ENCODE peak calls at places on chromosomes 12 and 14, in seven cellular contexts. Q is heart left ventricle, R is IMR-90, K is endothelial cell of umbilical vein, A is astrocyte of the spinal cord, O is foreskin keratinocyte, L is nephron progenitor cell. S is an unnamed sample.

GRCh38 chr14:38256358-38256840 is 506 bp upstream of the CLEC14A start:
- DNase-seq in Q (peak), R (peak), K (peak), A (peak), O (no peak), L (no peak), S (peak)

GRCh38 chr12:41497362-41497761 is 309.2 kb downstream of the PDZRN4 start:
- DNase-seq in Q (no peak), R (no peak), K (no peak), A (no peak), O (no peak), L (no peak), S (no peak)

GRCh38 chr12:100795193-100796179 is 910 bp downstream of the ANO4 start:
- DNase-seq in Q (no peak), R (no peak), K (no peak), A (no peak), O (no peak), L (no peak), S (no peak)

GRCh38 chr14:30921305-30921704 is 46.9 kb downstream of the COCH start:
- DNase-seq in Q (no peak), R (peak), K (peak), A (no peak), O (no peak), L (no peak), S (no peak)

GRCh38 chr14:102280376-102280962 is 24.5 kb downstream of the MOK start:
- DNase-seq in Q (no peak), R (peak), K (no peak), A (peak), O (peak), L (no peak), S (no peak)

GRCh38 chr12:25985296-25985992 is 27.0 kb downstream of the RASSF8 start:
- DNase-seq in Q (no peak), R (no peak), K (no peak), A (no peak), O (no peak), L (no peak), S (no peak)

GRCh38 chr12:75489613-75490210 is 9.2 kb downstream of the GLIPR1 start:
- DNase-seq in Q (no peak), R (peak), K (peak), A (peak), O (peak), L (no peak), S (peak)

GRCh38 chr12:111842556-111843396 is 748 bp downstream of the MAPKAPK5 start:
- DNase-seq in Q (no peak), R (no peak), K (peak), A (peak), O (peak), L (no peak), S (peak)

GRCh38 chr14:79581912-79582576 is 629.3 kb downstream of the DIO2 start:
- DNase-seq in Q (no peak), R (peak), K (no peak), A (peak), O (peak), L (no peak), S (no peak)

GRCh38 chr14:61537567-61538463 is 157.5 kb upstream of the HIF1A start:
- DNase-seq in Q (no peak), R (peak), K (peak), A (peak), O (peak), L (no peak), S (peak)

GRCh38 chr12:94761559-94761958 is 111.2 kb upstream of the TMCC3 start:
- DNase-seq in Q (no peak), R (peak), K (peak), A (peak), O (peak), L (no peak), S (no peak)

GRCh38 chr12:52637299-52637698 is 14.7 kb downstream of the KRT2 start:
- DNase-seq in Q (no peak), R (no peak), K (no peak), A (no peak), O (no peak), L (no peak), S (no peak)

GRCh38 chr14:103434868-103435442 is 49.7 kb downstream of the MARK3 start:
- DNase-seq in Q (no peak), R (no peak), K (no peak), A (no peak), O (no peak), L (no peak), S (no peak)
- TF ChIP-seq CTCF in Q (no peak), R (no peak), K (no peak), A (no peak), O (no peak), L (no peak), S (no peak)

DNA sequence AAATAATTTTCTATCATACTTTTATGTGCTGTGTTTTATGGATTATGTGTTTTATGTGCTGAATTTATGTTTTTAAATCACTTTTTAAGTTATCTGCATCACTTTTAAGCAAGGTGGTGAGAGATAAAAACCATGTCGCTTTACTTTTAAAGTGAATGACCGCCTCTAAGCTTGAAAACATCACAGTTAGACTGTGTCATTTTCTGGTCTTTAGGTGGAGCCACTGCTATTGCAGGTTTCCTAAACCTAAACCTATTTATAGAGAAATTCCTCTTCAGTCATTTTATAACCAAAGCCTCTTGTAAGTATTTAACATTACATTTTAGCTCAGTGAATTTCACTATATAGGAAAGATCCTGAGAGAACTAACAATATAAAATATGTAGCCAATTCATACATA is 21.0 kb upstream of the MDM2 start:
- DNase-seq in Q (no peak), R (no peak), K (no peak), A (peak), O (no peak), L (no peak), S (no peak)
- TF ChIP-seq CTCF in Q (no peak), R (peak), K (no peak), A (peak), O (no peak), L (no peak), S (no peak)

GRCh38 chr12:95959107-95959506 is 16.0 kb downstream of the AMDHD1 start:
- DNase-seq in Q (no peak), R (peak), K (peak), A (peak), O (no peak), L (no peak), S (no peak)
- TF ChIP-seq CTCF in Q (no peak), R (no peak), K (no peak), A (peak), O (peak), L (no peak), S (no peak)

DNA sequence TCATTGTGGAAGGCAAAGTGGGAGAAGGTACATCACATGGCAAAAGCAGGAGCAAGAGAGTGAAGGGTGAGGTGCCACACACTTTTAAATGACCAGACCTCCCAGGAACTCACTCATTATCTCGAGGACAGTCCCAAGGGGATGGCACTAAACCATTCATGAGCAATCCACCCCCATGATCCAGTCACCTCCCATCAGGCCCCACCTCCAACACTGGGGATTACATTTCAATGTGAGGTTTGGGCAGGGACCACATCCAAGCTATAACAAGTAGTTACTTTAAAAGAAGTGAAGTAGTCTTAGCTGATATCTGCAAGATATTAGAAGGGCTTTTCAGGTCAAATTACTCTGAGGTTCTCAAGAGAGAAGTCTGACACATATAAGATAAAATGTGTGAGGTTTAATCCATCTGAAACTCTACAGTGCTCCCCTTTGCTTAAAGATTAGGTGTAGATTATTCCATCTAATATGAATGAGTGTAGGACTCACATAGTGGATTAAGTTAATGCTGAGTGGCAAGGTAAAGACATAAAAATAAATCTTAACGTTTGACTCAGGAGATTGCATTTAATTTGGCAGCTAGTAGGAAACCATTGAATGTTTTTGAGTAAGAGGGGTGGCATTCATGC is 130.8 kb downstream of the TMX1 start:
- DNase-seq in Q (no peak), R (no peak), K (no peak), A (no peak), O (no peak), L (no peak), S (no peak)
- TF ChIP-seq CTCF in Q (no peak), R (no peak), K (no peak), A (no peak), O (no peak), L (no peak), S (no peak)

DNA sequence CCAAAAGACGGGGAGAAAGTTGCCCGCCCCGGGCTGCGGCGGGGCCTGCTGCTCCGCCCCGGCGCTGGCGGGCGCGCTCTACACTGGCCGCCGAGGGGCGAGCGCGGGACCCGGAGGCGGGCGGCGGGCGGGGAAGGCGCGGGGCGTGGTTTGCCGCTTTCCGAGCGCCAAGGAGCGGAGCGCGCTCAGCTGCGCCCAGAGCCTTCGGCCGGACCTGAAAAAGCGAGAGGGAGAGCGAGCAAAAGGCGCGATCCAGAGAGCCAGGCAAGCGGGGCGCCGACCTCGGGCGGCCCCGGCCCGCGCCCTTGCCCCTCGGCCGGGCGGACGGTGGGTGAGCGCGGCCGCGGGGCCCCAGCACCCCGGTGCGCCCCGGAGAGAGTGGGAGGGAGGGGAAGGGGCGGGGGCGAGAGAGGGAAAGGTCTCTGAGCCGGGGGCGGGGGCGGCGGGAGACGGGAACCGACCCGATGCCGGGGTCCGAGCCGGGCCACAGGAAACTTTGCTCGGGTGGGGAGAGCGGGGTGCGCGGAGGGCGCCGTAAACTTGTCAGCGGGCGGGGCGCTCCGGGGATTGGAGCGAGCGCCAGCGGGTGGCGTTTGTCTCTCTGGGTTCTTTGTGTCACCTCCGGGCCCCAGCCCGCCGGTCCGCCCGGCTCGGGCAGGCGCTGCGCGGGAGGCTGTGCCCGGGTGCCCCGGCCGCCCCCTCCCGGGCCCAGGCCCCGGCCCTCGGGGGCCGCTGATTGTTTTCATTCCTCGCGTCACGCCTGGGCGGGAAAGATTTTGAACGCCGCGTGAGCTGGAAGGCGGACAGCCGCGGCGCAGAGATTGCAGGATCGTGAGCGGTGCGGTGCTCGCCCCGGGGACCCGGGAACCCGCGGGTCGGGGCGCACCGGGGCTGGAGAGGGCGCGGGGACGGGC is at the start of gene SYNE2:
- DNase-seq in Q (peak), R (peak), K (peak), A (peak), O (peak), L (peak), S (peak)
- TF ChIP-seq CTCF in Q (peak), R (peak), K (no peak), A (peak), O (peak), L (no peak), S (no peak)

GRCh38 chr12:62522984-62523383 is 56.4 kb downstream of the MON2 start:
- DNase-seq in Q (no peak), R (peak), K (no peak), A (no peak), O (peak), L (no peak), S (no peak)
- TF ChIP-seq CTCF in Q (no peak), R (peak), K (no peak), A (no peak), O (peak), L (no peak), S (no peak)

S was measured in activated CD8-positive, alpha-beta T cell treated with anti-CD3 and anti-CD28 coated beads for 36 hours.